ENCODE peak calls at places on chromosomes 5 and 9, in eight cellular contexts. Z is H9, S is GM23248, T is hepatocyte, Q is mesenchymal stem cell, K is OCI-LY7, A is fibroblast of lung, O is DND-41. F is an unnamed sample.

GRCh38 chr5:143979044-143979690 is 167.2 kb downstream of the HMHB1 start:
- DNase-seq in Z (peak; percentile 31), S (peak; percentile 40), T (no peak), Q (no peak), K (no peak), A (no peak), O (no peak), F (no peak)

GRCh38 chr5:2039180-2039531 is 156.4 kb upstream of the IRX4 start:
- DNase-seq in Z (peak; percentile 56), S (no peak), T (no peak), Q (no peak), K (no peak), A (no peak), O (no peak), F (no peak)

GRCh38 chr9:129894106-129894823 is 59.0 kb downstream of the USP20 start:
- DNase-seq in Z (no peak), S (no peak), T (no peak), Q (no peak), K (no peak), A (no peak), O (peak; percentile 91), F (no peak)

GRCh38 chr5:128539038-128539429 is 989 bp upstream of the FBN2 start:
- DNase-seq in Z (no peak), S (peak; percentile 32), T (peak; percentile 48), Q (peak; percentile 43), K (no peak), A (peak; percentile 13), O (no peak), F (no peak)

GRCh38 chr5:176570044-176570443 is 20.9 kb downstream of the CDHR2 start:
- DNase-seq in Z (no peak), S (peak; percentile 31), T (no peak), Q (peak; percentile 16), K (peak; percentile 16), A (peak; percentile 54), O (no peak), F (no peak)

GRCh38 chr5:172426086-172426485 is 28.2 kb downstream of the SH3PXD2B start:
- DNase-seq in Z (no peak), S (no peak), T (no peak), Q (no peak), K (no peak), A (peak; percentile 71), O (no peak), F (no peak)

GRCh38 chr9:37994639-37995347 is 74.2 kb downstream of the SHB start:
- DNase-seq in Z (no peak), S (peak; percentile 92), T (peak; percentile 24), Q (peak; percentile 89), K (no peak), A (peak; percentile 95), O (peak; percentile 45), F (peak; percentile 58)

GRCh38 chr5:14728109-14728938 is 63.8 kb downstream of the OTULIN start:
- DNase-seq in Z (peak; percentile 87), S (no peak), T (peak; percentile 78), Q (no peak), K (no peak), A (no peak), O (no peak), F (no peak)

GRCh38 chr5:6712136-6712581 is 1.1 kb upstream of the TENT4A start:
- DNase-seq in Z (peak; percentile 56), S (peak; percentile 87), T (peak; percentile 75), Q (peak; percentile 84), K (peak; percentile 56), A (peak; percentile 51), O (peak; percentile 64), F (peak; percentile 66)

GRCh38 chr5:7392401-7393024 is 3.4 kb upstream of the ADCY2 start:
- DNase-seq in Z (peak; percentile 68), S (peak; percentile 75), T (peak; percentile 66), Q (no peak), K (peak; percentile 2), A (peak; percentile 12), O (no peak), F (peak; percentile 30)

GRCh38 chr5:43389679-43390329 is 22.4 kb downstream of the CCL28 start:
- DNase-seq in Z (peak; percentile 45), S (peak; percentile 93), T (peak; percentile 90), Q (peak; percentile 92), K (peak; percentile 74), A (peak; percentile 96), O (peak; percentile 64), F (peak; percentile 76)

GRCh38 chr9:120071760-120072159 is 508.2 kb downstream of the CDK5RAP2 start:
- DNase-seq in Z (no peak), S (no peak), T (no peak), Q (no peak), K (no peak), A (no peak), O (no peak), F (no peak)

GRCh38 chr9:123397975-123398374 is 42.0 kb downstream of the CRB2 start:
- DNase-seq in Z (no peak), S (no peak), T (no peak), Q (no peak), K (no peak), A (no peak), O (no peak), F (no peak)

GRCh38 chr5:51961154-51961562 is 577.9 kb downstream of the ISL1 start:
- DNase-seq in Z (no peak), S (no peak), T (no peak), Q (peak; percentile 3), K (no peak), A (no peak), O (no peak), F (peak; percentile 5)

GRCh38 chr5:41625571-41625970 is 115.2 kb upstream of the PLCXD3 start:
- DNase-seq in Z (no peak), S (no peak), T (no peak), Q (no peak), K (no peak), A (no peak), O (no peak), F (no peak)

GRCh38 chr5:171715551-171715950 is 70.1 kb upstream of the SMIM23 start:
- DNase-seq in Z (no peak), S (no peak), T (no peak), Q (no peak), K (no peak), A (no peak), O (no peak), F (no peak)

DNA sequence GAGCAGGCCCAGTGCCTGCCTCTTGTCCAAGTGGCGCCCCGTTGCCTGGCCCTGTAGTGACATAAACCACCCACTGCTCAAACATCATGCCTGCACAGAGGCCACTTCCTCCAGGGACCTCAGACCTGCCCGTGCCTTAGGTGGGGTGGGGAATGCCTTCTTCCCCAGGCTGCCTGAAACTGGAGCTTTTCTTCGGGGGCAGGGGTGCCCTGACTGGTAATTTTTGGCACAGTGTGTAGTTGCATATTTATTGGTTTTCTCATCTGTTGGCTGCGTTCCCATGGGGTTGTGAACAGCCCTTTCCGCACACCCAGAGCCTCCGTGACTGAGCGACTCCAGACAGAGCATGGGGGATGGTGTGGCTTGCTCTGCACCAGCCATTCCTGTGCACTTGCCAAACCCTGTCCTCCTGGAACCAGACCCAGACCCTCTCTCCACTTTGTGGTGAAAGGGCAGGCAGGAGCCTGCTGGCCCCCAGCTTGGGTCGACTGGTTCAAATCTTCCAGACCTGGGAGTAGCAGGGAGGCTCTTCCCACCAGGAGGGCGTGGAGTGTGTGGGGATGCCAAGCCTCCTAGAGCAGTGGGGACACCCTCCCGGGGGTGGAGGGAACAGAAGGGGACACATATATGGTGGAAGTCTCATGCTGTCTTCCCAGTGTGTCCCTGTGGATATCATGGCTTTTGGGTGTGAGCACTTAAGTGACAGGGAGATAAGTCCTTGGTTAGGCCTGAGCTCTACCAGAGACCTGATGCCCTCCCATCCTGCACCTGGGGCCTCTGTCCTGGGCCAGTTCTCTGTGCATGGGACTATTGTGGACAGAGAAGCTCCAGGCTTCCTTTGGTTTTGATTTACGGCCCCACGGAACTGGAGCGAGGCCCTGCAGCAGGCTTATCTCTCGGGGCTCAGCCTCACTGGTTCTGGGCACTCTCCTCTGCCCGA is 39.6 kb downstream of the WNK2 start:
- DNase-seq in Z (no peak), S (peak; percentile 82), T (peak; percentile 45), Q (no peak), K (no peak), A (peak; percentile 70), O (no peak), F (peak; percentile 81)
- H2AFZ ChIP-seq in Z (no peak overlapping the region), S (no peak overlapping the region), T (no peak overlapping the region), Q (no peak overlapping the region), K (no peak overlapping the region), A (no peak overlapping the region), O (no peak overlapping the region), F (no peak overlapping the region)

GRCh38 chr9:18925880-18926279 is 107.1 kb downstream of the SAXO1 start:
- DNase-seq in Z (no peak), S (no peak), T (no peak), Q (no peak), K (no peak), A (no peak), O (no peak), F (no peak)

GRCh38 chr9:18928711-18929110 is 104.3 kb downstream of the SAXO1 start:
- DNase-seq in Z (no peak), S (peak; percentile 18), T (no peak), Q (no peak), K (no peak), A (no peak), O (no peak), F (no peak)

GRCh38 chr9:18923671-18924430 is 109.2 kb downstream of the SAXO1 start:
- DNase-seq in Z (no peak), S (no peak), T (no peak), Q (no peak), K (no peak), A (no peak), O (no peak), F (no peak)

GRCh38 chr9:18923167-18923566 is 109.8 kb downstream of the SAXO1 start:
- DNase-seq in Z (no peak), S (no peak), T (no peak), Q (no peak), K (no peak), A (no peak), O (no peak), F (no peak)

DNA sequence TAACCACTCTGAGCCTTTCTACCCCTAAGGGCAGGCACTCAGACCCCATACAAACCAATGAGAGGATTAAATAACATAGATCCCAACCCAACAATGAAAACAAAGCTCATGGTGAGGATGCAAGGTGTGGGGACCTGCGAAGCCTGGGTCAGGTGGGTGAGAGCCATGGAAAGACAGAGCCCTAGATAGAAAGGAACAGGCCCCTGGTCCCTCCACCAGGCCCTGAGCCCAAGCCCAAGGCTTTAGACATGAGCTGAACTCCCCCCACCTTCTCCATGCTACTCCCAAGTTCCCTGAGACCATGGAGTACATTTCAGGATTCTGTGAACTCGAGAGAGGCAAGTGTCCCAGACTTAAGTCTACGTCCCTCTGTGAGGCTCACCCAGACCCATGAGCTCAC is 106.5 kb downstream of the SAXO1 start:
- DNase-seq in Z (no peak), S (no peak), T (no peak), Q (no peak), K (no peak), A (no peak), O (no peak), F (no peak)
- H2AFZ ChIP-seq in Z (no peak overlapping the region), S (no peak overlapping the region), T (no peak overlapping the region), Q (no peak overlapping the region), K (no peak overlapping the region), A (no peak overlapping the region), O (no peak overlapping the region), F (no peak overlapping the region)

GRCh38 chr9:84294551-84294950 is 46.0 kb downstream of the SLC28A3 start:
- DNase-seq in Z (peak; percentile 59), S (no peak), T (no peak), Q (no peak), K (no peak), A (no peak), O (no peak), F (no peak)
- H2AFZ ChIP-seq in Z (no peak overlapping the region), S (no peak overlapping the region), T (no peak overlapping the region), Q (no peak overlapping the region), K (no peak overlapping the region), A (no peak overlapping the region), O (no peak overlapping the region), F (no peak overlapping the region)

GRCh38 chr5:158565017-158565789 is 534.5 kb downstream of the EBF1 start:
- DNase-seq in Z (no peak), S (no peak), T (no peak), Q (no peak), K (peak; percentile 50), A (no peak), O (no peak), F (no peak)
- H2AFZ ChIP-seq in Z (no peak overlapping the region), S (no peak overlapping the region), T (no peak overlapping the region), Q (no peak overlapping the region), K (peak overlapping the region; percentile 38), A (no peak overlapping the region), O (peak overlapping the region; percentile 3), F (no peak overlapping the region)

F was measured in SK-N-SH.